ENCODE peak calls at places on chromosomes 13 and 19, in eight cellular contexts. W, J, V, E, S, O, X and H are unnamed samples.

GRCh38 chr19:46299004-46299509 is 2.2 kb downstream of the HIF3A start:
- DNase-seq in W (peak), J (peak), V (peak), E (peak), S (peak), O (peak), X (peak), H (peak)

GRCh38 chr19:31278555-31279435 is 70.4 kb downstream of the TSHZ3 start:
- DNase-seq in W (no peak), J (no peak), V (no peak), E (no peak), S (no peak), O (no peak), X (no peak), H (no peak)

GRCh38 chr13:24183741-24184182 is 23.2 kb downstream of the SPATA13 start:
- DNase-seq in W (peak), J (no peak), V (no peak), E (no peak), S (no peak), O (no peak), X (no peak), H (no peak)

GRCh38 chr19:52725528-52725961 is 9.3 kb downstream of the ZNF611 start:
- DNase-seq in W (no peak), J (no peak), V (no peak), E (no peak), S (no peak), O (no peak), X (no peak), H (no peak)

GRCh38 chr13:20270163-20270865 is 38.2 kb upstream of the GJB6 start:
- DNase-seq in W (no peak), J (no peak), V (peak), E (peak), S (no peak), O (peak), X (no peak), H (no peak)

GRCh38 chr13:25709088-25709487 is 337.3 kb downstream of the ATP8A2 start:
- DNase-seq in W (no peak), J (no peak), V (no peak), E (no peak), S (no peak), O (no peak), X (no peak), H (no peak)

GRCh38 chr13:46211116-46211515 is 612 bp upstream of the LRRC63 start:
- DNase-seq in W (no peak), J (no peak), V (peak), E (no peak), S (no peak), O (no peak), X (no peak), H (no peak)

GRCh38 chr13:33799950-33800592 is 17.9 kb upstream of the RFC3 start:
- DNase-seq in W (no peak), J (no peak), V (peak), E (peak), S (peak), O (peak), X (no peak), H (no peak)

GRCh38 chr19:11092181-11092538 is 2.9 kb downstream of the LDLR start:
- DNase-seq in W (peak), J (no peak), V (peak), E (no peak), S (peak), O (peak), X (no peak), H (no peak)

GRCh38 chr19:38792250-38793111 is 3.5 kb downstream of the LGALS7B start:
- DNase-seq in W (peak), J (peak), V (peak), E (no peak), S (no peak), O (peak), X (no peak), H (peak)

GRCh38 chr19:35088514-35088913 is 27.1 kb upstream of the FXYD3 start:
- DNase-seq in W (no peak), J (no peak), V (peak), E (peak), S (peak), O (peak), X (peak), H (no peak)

GRCh38 chr13:36841411-36841810 is 22.4 kb downstream of the RFXAP start:
- DNase-seq in W (no peak), J (no peak), V (no peak), E (no peak), S (no peak), O (no peak), X (no peak), H (no peak)

GRCh38 chr13:36840718-36841250 is 21.8 kb downstream of the RFXAP start:
- DNase-seq in W (no peak), J (no peak), V (no peak), E (no peak), S (no peak), O (no peak), X (no peak), H (no peak)

GRCh38 chr13:36837354-36838092 is 18.5 kb downstream of the RFXAP start:
- DNase-seq in W (no peak), J (no peak), V (no peak), E (no peak), S (no peak), O (no peak), X (no peak), H (no peak)

GRCh38 chr13:36839281-36839680 is 20.3 kb downstream of the RFXAP start:
- DNase-seq in W (no peak), J (no peak), V (no peak), E (no peak), S (no peak), O (no peak), X (no peak), H (no peak)

DNA sequence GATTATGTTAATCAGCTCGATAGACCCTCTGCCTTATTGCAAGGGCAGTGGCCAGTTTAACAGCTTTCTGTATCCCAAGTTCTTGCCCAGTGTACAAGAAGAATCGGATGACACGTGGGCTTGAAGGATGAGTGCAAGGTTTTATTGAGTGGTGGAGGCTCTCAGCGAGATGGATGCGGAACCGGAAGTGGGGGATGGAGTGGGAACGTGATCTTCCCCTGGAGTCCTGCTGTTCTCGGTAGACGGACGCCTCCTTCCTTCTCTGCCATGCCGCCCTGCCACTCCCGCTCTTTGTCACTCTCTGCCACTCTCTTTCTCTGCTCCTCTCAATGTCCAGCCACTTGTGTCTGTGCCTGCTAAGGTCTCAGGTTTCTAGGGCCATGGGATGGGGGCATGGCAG is 21.0 kb downstream of the RFXAP start:
- DNase-seq in W (no peak), J (no peak), V (no peak), E (no peak), S (no peak), O (no peak), X (no peak), H (no peak)
- H3K4me3 ChIP-seq in W (no peak), J (no peak), V (no peak), E (no peak), S (no peak), O (no peak), X (no peak), H (no peak)

DNA sequence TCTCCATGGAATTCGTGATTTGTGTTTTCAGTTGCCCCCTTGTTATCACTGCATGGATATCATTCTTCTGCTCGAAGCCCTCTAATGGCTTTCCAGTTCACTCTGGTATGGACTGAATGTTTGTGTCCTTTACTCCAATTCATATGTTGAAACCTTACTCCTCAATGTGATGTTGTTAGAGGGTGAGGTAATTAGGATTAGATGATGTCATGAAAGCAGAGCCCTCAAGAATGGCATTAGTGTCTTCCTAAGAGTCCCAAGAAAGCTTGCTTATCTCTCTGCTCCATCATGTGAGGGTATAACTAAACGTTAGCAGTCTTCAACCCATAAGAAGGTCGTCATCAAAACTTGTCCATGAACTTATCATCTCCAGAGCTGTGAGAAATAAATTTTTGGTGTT is 1626.3 kb upstream of the MIR17HG start:
- DNase-seq in W (no peak), J (no peak), V (no peak), E (no peak), S (no peak), O (no peak), X (no peak), H (no peak)
- TF ChIP-seq CTCF in W (no peak), J (no peak), V (no peak), E (no peak), S (no peak), O (no peak), X (no peak), H (no peak)

DNA sequence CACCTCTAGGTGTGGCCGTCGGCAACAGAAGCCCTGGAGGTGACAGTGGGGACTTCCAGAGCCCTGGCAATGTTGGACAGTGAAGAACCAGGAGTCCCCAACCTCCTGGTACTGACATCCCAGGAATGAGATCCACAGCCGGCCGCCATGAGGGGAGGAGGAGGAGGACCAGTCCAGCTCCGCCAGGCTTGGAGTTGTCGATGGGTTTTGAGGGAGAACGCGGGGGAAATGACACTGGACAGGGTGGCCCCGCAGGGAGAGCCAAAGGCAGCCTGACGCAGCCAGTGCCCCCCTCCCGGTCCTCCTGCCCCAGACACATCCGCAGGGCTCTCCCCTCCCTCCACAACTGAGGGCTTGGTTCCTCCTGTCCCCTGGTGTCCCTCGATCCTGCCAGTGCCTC is 57.9 kb downstream of the SPACA7 start:
- DNase-seq in W (no peak), J (no peak), V (no peak), E (no peak), S (no peak), O (no peak), X (no peak), H (no peak)
- H3K4me3 ChIP-seq in W (no peak), J (no peak), V (no peak), E (no peak), S (no peak), O (no peak), X (no peak), H (no peak)

GRCh38 chr13:91185294-91185863 is 162.1 kb upstream of the MIR17HG start:
- DNase-seq in W (no peak), J (no peak), V (peak), E (peak), S (no peak), O (peak), X (no peak), H (no peak)
- TF ChIP-seq CTCF in W (peak), J (no peak), V (peak), E (peak), S (peak), O (peak), X (peak), H (peak)

GRCh38 chr13:95970878-95971277 is 82.3 kb downstream of the UGGT2 start:
- DNase-seq in W (no peak), J (no peak), V (no peak), E (no peak), S (no peak), O (no peak), X (no peak), H (no peak)
- H3K4me3 ChIP-seq in W (no peak), J (no peak), V (no peak), E (no peak), S (no peak), O (no peak), X (no peak), H (no peak)

DNA sequence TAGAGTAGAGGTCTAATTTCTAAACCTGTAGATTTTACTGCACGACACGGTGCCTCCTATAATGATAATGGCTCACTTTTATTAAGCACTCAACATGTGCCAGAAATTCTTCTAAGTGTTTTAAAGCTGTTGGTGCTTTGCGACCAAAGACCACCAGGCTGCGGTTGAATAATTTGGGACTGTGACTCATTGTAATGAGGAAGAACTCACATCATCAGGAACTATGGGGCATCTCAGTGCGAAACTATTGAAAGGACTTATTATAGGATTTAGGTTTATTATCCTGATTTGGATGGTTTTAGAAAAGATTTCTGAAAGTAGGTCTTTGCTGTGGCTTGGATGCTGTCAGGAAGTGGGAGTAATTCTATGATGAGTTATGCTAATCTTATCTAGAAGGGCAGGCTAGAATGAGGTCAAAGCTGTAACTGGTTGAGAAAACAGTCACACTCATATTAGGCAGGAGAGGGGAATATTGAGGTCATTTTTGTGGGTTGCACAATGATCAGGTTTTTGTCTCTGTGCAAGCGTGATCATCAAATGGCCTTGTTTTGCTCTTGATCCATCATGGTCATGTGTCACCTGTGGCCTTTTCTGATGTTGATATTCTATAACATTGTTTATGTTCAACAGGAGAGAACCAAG is 266.8 kb downstream of the PCDH20 start:
- DNase-seq in W (no peak), J (no peak), V (no peak), E (no peak), S (no peak), O (peak), X (no peak), H (no peak)
- TF ChIP-seq CTCF in W (no peak), J (no peak), V (no peak), E (no peak), S (no peak), O (no peak), X (no peak), H (no peak)

GRCh38 chr13:111920306-111920931 is 146.5 kb upstream of the SOX1 start:
- DNase-seq in W (no peak), J (no peak), V (no peak), E (no peak), S (no peak), O (no peak), X (no peak), H (no peak)
- H3K4me3 ChIP-seq in W (no peak), J (no peak), V (no peak), E (no peak), S (no peak), O (no peak), X (no peak), H (no peak)